ENCODE peak calls at places on chromosome 22, in six cellular contexts. T, C, P, Y, Q and K are unnamed samples.

GRCh38 chr22:47166446-47167016 is 404.1 kb downstream of the TBC1D22A start:
- DNase-seq in T (no peak), C (no peak), Q (peak; percentile 7), P (no peak), Y (no peak), K (no peak)

GRCh38 chr22:30637701-30638114 is 2.1 kb downstream of the SLC35E4 start:
- DNase-seq in Y (no peak), P (no peak), Q (no peak), C (no peak), T (no peak), K (no peak)

GRCh38 chr22:31681625-31682345 is 19.8 kb upstream of the PISD start:
- DNase-seq in C (no peak), P (no peak), Q (peak; percentile 37), Y (no peak), T (peak; percentile 33), K (no peak)

GRCh38 chr22:19117111-19117512 is 5.1 kb downstream of the DGCR2 start:
- DNase-seq in T (no peak), Q (no peak), P (no peak), Y (no peak), C (no peak), K (no peak)

GRCh38 chr22:38431266-38432010 is 23.6 kb downstream of the KCNJ4 start:
- DNase-seq in T (no peak), P (no peak), Q (no peak), C (no peak), Y (no peak), K (no peak)

GRCh38 chr22:21796863-21797262 is 61.3 kb upstream of the YPEL1 start:
- DNase-seq in C (no peak), T (no peak), Q (no peak), Y (no peak), P (no peak), K (no peak)

GRCh38 chr22:29780781-29781676 is 13.9 kb downstream of the UQCR10 start:
- DNase-seq in T (peak; percentile 40), Y (no peak), Q (no peak), C (no peak), P (no peak), K (no peak)

GRCh38 chr22:17726561-17727243 is 47.6 kb downstream of the BID start:
- DNase-seq in Y (no peak), T (no peak), Q (no peak), C (no peak), P (no peak), K (no peak)

GRCh38 chr22:50473855-50474671 is 772 bp downstream of the SBF1 start:
- DNase-seq in C (no peak), Q (no peak), T (no peak), P (no peak), Y (no peak), K (no peak)

GRCh38 chr22:30922151-30922611 is 46.4 kb downstream of the MORC2 start:
- DNase-seq in C (peak; percentile 69), T (no peak), Q (peak; percentile 69), Y (peak; percentile 49), P (peak; percentile 49), K (peak; percentile 22)

GRCh38 chr22:45124176-45124857 is 39.4 kb upstream of the NUP50 start:
- DNase-seq in C (no peak), Q (no peak), Y (no peak), T (no peak), P (no peak), K (no peak)

GRCh38 chr22:49232319-49233067 is 595.2 kb downstream of the BRD1 start:
- DNase-seq in P (no peak), Y (no peak), T (no peak), Q (no peak), C (no peak), K (no peak)

GRCh38 chr22:24752091-24752623 is 22.4 kb downstream of the PIWIL3 start:
- DNase-seq in Y (no peak), P (no peak), Q (no peak), C (no peak), T (no peak), K (no peak)

GRCh38 chr22:17970205-17970708 is 54.1 kb downstream of the MICAL3 start:
- DNase-seq in T (no peak), P (no peak), Y (no peak), C (no peak), Q (no peak), K (no peak)

GRCh38 chr22:40176921-40177737 is 596 bp upstream of the TNRC6B start:
- DNase-seq in T (no peak), Q (peak; percentile 56), Y (peak; percentile 28), C (peak; percentile 68), P (peak; percentile 59), K (no peak)

GRCh38 chr22:31142285-31142684 is 2.0 kb upstream of the PLA2G3 start:
- DNase-seq in P (no peak), Y (no peak), T (no peak), Q (no peak), C (no peak), K (no peak)

GRCh38 chr22:36368359-36368983 is 19.3 kb downstream of the MYH9 start:
- DNase-seq in Y (no peak), C (no peak), T (no peak), P (no peak), Q (no peak), K (no peak)

GRCh38 chr22:36384766-36385400 is 2.9 kb downstream of the MYH9 start:
- DNase-seq in T (no peak), Q (no peak), P (no peak), Y (no peak), C (no peak), K (no peak)

GRCh38 chr22:27801616-27802388 is at the start of gene MN1:
- DNase-seq in Y (peak; percentile 11), Q (peak; percentile 70), P (peak; percentile 19), C (peak; percentile 64), T (no peak), K (no peak)

GRCh38 chr22:31126869-31127175 is 4.1 kb downstream of the INPP5J start:
- DNase-seq in Y (no peak), Q (no peak), C (no peak), T (no peak), P (no peak), K (no peak)

GRCh38 chr22:19689408-19689807 is 24.9 kb upstream of the SEPTIN5 start:
- DNase-seq in P (no peak), T (no peak), Q (no peak), Y (no peak), C (no peak), K (no peak)

GRCh38 chr22:43535336-43535735 is 123.5 kb downstream of the MPPED1 start:
- DNase-seq in Q (no peak), C (no peak), P (no peak), Y (no peak), T (no peak), K (no peak)

GRCh38 chr22:32829451-32829851 is 27.9 kb downstream of the TIMP3 start:
- DNase-seq in Y (no peak), T (no peak), C (no peak), P (no peak), Q (no peak), K (no peak)

GRCh38 chr22:46612904-46613605 is 7.1 kb upstream of the GRAMD4 start:
- DNase-seq in C (no peak), Y (no peak), P (no peak), Q (no peak), T (no peak), K (no peak)

GRCh38 chr22:48902983-48903650 is 924.6 kb downstream of the BRD1 start:
- DNase-seq in Q (no peak), Y (no peak), T (no peak), P (no peak), C (no peak), K (no peak)

GRCh38 chr22:50416996-50417395 is 57.8 kb downstream of the SBF1 start:
- DNase-seq in Y (no peak), Q (no peak), P (no peak), C (no peak), T (no peak), K (no peak)

GRCh38 chr22:39317084-39317755 is 2.2 kb downstream of the RPL3 start:
- DNase-seq in C (no peak), P (no peak), Y (no peak), Q (no peak), T (no peak), K (no peak)

GRCh38 chr22:25000686-25001085 is 48.2 kb downstream of the KIAA1671 start:
- DNase-seq in Q (no peak), C (no peak), P (no peak), Y (no peak), T (no peak), K (no peak)

GRCh38 chr22:26756675-26757293 is 99.4 kb downstream of the MIAT start:
- DNase-seq in P (peak; percentile 45), Q (peak; percentile 75), T (no peak), Y (peak; percentile 36), C (peak; percentile 54), K (peak; percentile 33)

GRCh38 chr22:26892401-26893033 is 235.1 kb downstream of the MIAT start:
- DNase-seq in C (peak; percentile 30), Y (no peak), T (no peak), P (no peak), Q (peak; percentile 23), K (no peak)

GRCh38 chr22:40324468-40325305 is 21.6 kb upstream of the ADSL start:
- DNase-seq in Q (no peak), P (no peak), C (no peak), Y (peak; percentile 47), T (no peak), K (no peak)

GRCh38 chr22:47835726-47836125 is 1073.3 kb downstream of the TBC1D22A start:
- DNase-seq in Q (no peak), C (no peak), Y (no peak), T (peak; percentile 14), P (no peak), K (no peak)